ENCODE peak calls at places on chromosome 20, in ten cellular contexts. One of them, this sample, is unnamed.

GRCh38 chr20:7858851-7859250 is 81.4 kb downstream of the HAO1 start:
- DNase-seq in cardiac fibroblast: no peak
- DNase-seq in GM23338: no peak
- DNase-seq in fibroblast of mammary gland: no peak
- DNase-seq in AG04450: no peak
- DNase-seq in AG10803: no peak
- DNase-seq in upper lobe of left lung: no peak
- DNase-seq in upper lobe of right lung: no peak
- DNase-seq in GM06990: no peak
- DNase-seq in astrocyte: no peak
- DNase-seq in this sample: no peak

GRCh38 chr20:23147964-23148720 is 62.0 kb upstream of the CD93 start:
- DNase-seq in cardiac fibroblast: peak; percentile 56
- DNase-seq in GM23338: no peak
- DNase-seq in fibroblast of mammary gland: peak; percentile 95
- DNase-seq in AG04450: no peak
- DNase-seq in AG10803: peak; percentile 88
- DNase-seq in upper lobe of left lung: no peak
- DNase-seq in upper lobe of right lung: peak; percentile 71
- DNase-seq in GM06990: peak; percentile 73
- DNase-seq in astrocyte: peak; percentile 77
- DNase-seq in this sample: no peak

GRCh38 chr20:57694481-57694880 is 15.3 kb downstream of the PMEPA1 start:
- DNase-seq in cardiac fibroblast: no peak
- DNase-seq in GM23338: no peak
- DNase-seq in fibroblast of mammary gland: no peak
- DNase-seq in AG04450: no peak
- DNase-seq in AG10803: no peak
- DNase-seq in upper lobe of left lung: no peak
- DNase-seq in upper lobe of right lung: no peak
- DNase-seq in GM06990: no peak
- DNase-seq in astrocyte: no peak
- DNase-seq in this sample: no peak

GRCh38 chr20:63321148-63321831 is 28.3 kb downstream of the COL20A1 start:
- DNase-seq in cardiac fibroblast: peak; percentile 50
- DNase-seq in GM23338: no peak
- DNase-seq in fibroblast of mammary gland: peak; percentile 30
- DNase-seq in AG04450: no peak
- DNase-seq in AG10803: peak; percentile 35
- DNase-seq in upper lobe of left lung: peak; percentile 80
- DNase-seq in upper lobe of right lung: peak; percentile 64
- DNase-seq in GM06990: no peak
- DNase-seq in astrocyte: peak; percentile 22
- DNase-seq in this sample: peak; percentile 72

GRCh38 chr20:44967207-44967807 is 995 bp downstream of the STK4 start:
- DNase-seq in cardiac fibroblast: no peak
- DNase-seq in GM23338: no peak
- DNase-seq in fibroblast of mammary gland: peak; percentile 35
- DNase-seq in AG04450: no peak
- DNase-seq in AG10803: peak; percentile 23
- DNase-seq in upper lobe of left lung: no peak
- DNase-seq in upper lobe of right lung: no peak
- DNase-seq in GM06990: peak; percentile 41
- DNase-seq in astrocyte: no peak
- DNase-seq in this sample: no peak

GRCh38 chr20:63752411-63753101 is 13.0 kb downstream of the SLC2A4RG start:
- DNase-seq in cardiac fibroblast: no peak
- DNase-seq in GM23338: peak; percentile 62
- DNase-seq in fibroblast of mammary gland: no peak
- DNase-seq in AG04450: no peak
- DNase-seq in AG10803: no peak
- DNase-seq in upper lobe of left lung: peak; percentile 82
- DNase-seq in upper lobe of right lung: no peak
- DNase-seq in GM06990: no peak
- DNase-seq in astrocyte: no peak
- DNase-seq in this sample: no peak

GRCh38 chr20:38303908-38304379 is at the start of gene BPI:
- DNase-seq in cardiac fibroblast: no peak
- DNase-seq in GM23338: no peak
- DNase-seq in fibroblast of mammary gland: no peak
- DNase-seq in AG04450: no peak
- DNase-seq in AG10803: peak; percentile 13
- DNase-seq in upper lobe of left lung: peak; percentile 73
- DNase-seq in upper lobe of right lung: peak; percentile 76
- DNase-seq in GM06990: no peak
- DNase-seq in astrocyte: peak; percentile 44
- DNase-seq in this sample: peak; percentile 88

GRCh38 chr20:44176833-44177533 is 10.0 kb downstream of the JPH2 start:
- DNase-seq in cardiac fibroblast: no peak
- DNase-seq in GM23338: peak; percentile 46
- DNase-seq in fibroblast of mammary gland: no peak
- DNase-seq in AG04450: no peak
- DNase-seq in AG10803: peak; percentile 75
- DNase-seq in upper lobe of left lung: no peak
- DNase-seq in upper lobe of right lung: no peak
- DNase-seq in GM06990: no peak
- DNase-seq in astrocyte: no peak
- DNase-seq in this sample: no peak

GRCh38 chr20:51563141-51563596 is 20.6 kb upstream of the NFATC2 start:
- DNase-seq in cardiac fibroblast: no peak
- DNase-seq in GM23338: no peak
- DNase-seq in fibroblast of mammary gland: no peak
- DNase-seq in AG04450: no peak
- DNase-seq in AG10803: peak; percentile 41
- DNase-seq in upper lobe of left lung: no peak
- DNase-seq in upper lobe of right lung: no peak
- DNase-seq in GM06990: no peak
- DNase-seq in astrocyte: no peak
- DNase-seq in this sample: no peak

GRCh38 chr20:51565298-51565697 is 22.8 kb upstream of the NFATC2 start:
- DNase-seq in cardiac fibroblast: no peak
- DNase-seq in GM23338: no peak
- DNase-seq in fibroblast of mammary gland: no peak
- DNase-seq in AG04450: no peak
- DNase-seq in AG10803: no peak
- DNase-seq in upper lobe of left lung: no peak
- DNase-seq in upper lobe of right lung: no peak
- DNase-seq in GM06990: no peak
- DNase-seq in astrocyte: no peak
- DNase-seq in this sample: no peak

GRCh38 chr20:51562334-51563140 is 20.0 kb upstream of the NFATC2 start:
- DNase-seq in cardiac fibroblast: peak; percentile 97
- DNase-seq in GM23338: peak; percentile 83
- DNase-seq in fibroblast of mammary gland: peak; percentile 95
- DNase-seq in AG04450: peak; percentile 83
- DNase-seq in AG10803: peak; percentile 95
- DNase-seq in upper lobe of left lung: peak; percentile 89
- DNase-seq in upper lobe of right lung: peak; percentile 72
- DNase-seq in GM06990: no peak
- DNase-seq in astrocyte: peak; percentile 96
- DNase-seq in this sample: peak; percentile 77

GRCh38 chr20:51562027-51562333 is 19.5 kb upstream of the NFATC2 start:
- DNase-seq in cardiac fibroblast: peak; percentile 32
- DNase-seq in GM23338: no peak
- DNase-seq in fibroblast of mammary gland: no peak
- DNase-seq in AG04450: no peak
- DNase-seq in AG10803: no peak
- DNase-seq in upper lobe of left lung: no peak
- DNase-seq in upper lobe of right lung: no peak
- DNase-seq in GM06990: no peak
- DNase-seq in astrocyte: peak; percentile 26
- DNase-seq in this sample: no peak

GRCh38 chr20:51563597-51564332 is 21.2 kb upstream of the NFATC2 start:
- DNase-seq in cardiac fibroblast: peak; percentile 87
- DNase-seq in GM23338: peak; percentile 79
- DNase-seq in fibroblast of mammary gland: peak; percentile 80
- DNase-seq in AG04450: peak; percentile 51
- DNase-seq in AG10803: peak; percentile 81
- DNase-seq in upper lobe of left lung: peak; percentile 85
- DNase-seq in upper lobe of right lung: no peak
- DNase-seq in GM06990: no peak
- DNase-seq in astrocyte: peak; percentile 87
- DNase-seq in this sample: no peak
- H3K4me3 ChIP-seq in cardiac fibroblast: no peak overlapping the region
- H3K4me3 ChIP-seq in GM23338: peak overlapping the region; percentile 77
- H3K4me3 ChIP-seq in fibroblast of mammary gland: no peak overlapping the region
- H3K4me3 ChIP-seq in AG04450: peak overlapping the region; percentile 20
- H3K4me3 ChIP-seq in AG10803: peak overlapping the region; percentile 17
- H3K4me3 ChIP-seq in upper lobe of left lung: no peak overlapping the region
- H3K4me3 ChIP-seq in upper lobe of right lung: no peak overlapping the region
- H3K4me3 ChIP-seq in GM06990: no peak overlapping the region
- H3K4me3 ChIP-seq in astrocyte: peak overlapping the region; percentile 84
- H3K4me3 ChIP-seq in this sample: no peak overlapping the region

GRCh38 chr20:40948352-40949267 is 80.0 kb upstream of the TOP1 start:
- DNase-seq in cardiac fibroblast: peak; percentile 26
- DNase-seq in GM23338: no peak
- DNase-seq in fibroblast of mammary gland: peak; percentile 8
- DNase-seq in AG04450: no peak
- DNase-seq in AG10803: no peak
- DNase-seq in upper lobe of left lung: no peak
- DNase-seq in upper lobe of right lung: no peak
- DNase-seq in GM06990: no peak
- DNase-seq in astrocyte: peak; percentile 60
- DNase-seq in this sample: no peak

GRCh38 chr20:40942775-40943174 is 85.8 kb upstream of the TOP1 start:
- DNase-seq in cardiac fibroblast: no peak
- DNase-seq in GM23338: no peak
- DNase-seq in fibroblast of mammary gland: no peak
- DNase-seq in AG04450: no peak
- DNase-seq in AG10803: no peak
- DNase-seq in upper lobe of left lung: no peak
- DNase-seq in upper lobe of right lung: no peak
- DNase-seq in GM06990: no peak
- DNase-seq in astrocyte: no peak
- DNase-seq in this sample: no peak

GRCh38 chr20:40943591-40943990 is 85.0 kb upstream of the TOP1 start:
- DNase-seq in cardiac fibroblast: no peak
- DNase-seq in GM23338: peak; percentile 35
- DNase-seq in fibroblast of mammary gland: no peak
- DNase-seq in AG04450: no peak
- DNase-seq in AG10803: no peak
- DNase-seq in upper lobe of left lung: no peak
- DNase-seq in upper lobe of right lung: no peak
- DNase-seq in GM06990: no peak
- DNase-seq in astrocyte: no peak
- DNase-seq in this sample: no peak

GRCh38 chr20:40945189-40945588 is 83.4 kb upstream of the TOP1 start:
- DNase-seq in cardiac fibroblast: no peak
- DNase-seq in GM23338: no peak
- DNase-seq in fibroblast of mammary gland: no peak
- DNase-seq in AG04450: no peak
- DNase-seq in AG10803: no peak
- DNase-seq in upper lobe of left lung: no peak
- DNase-seq in upper lobe of right lung: no peak
- DNase-seq in GM06990: no peak
- DNase-seq in astrocyte: no peak
- DNase-seq in this sample: no peak

GRCh38 chr20:40945754-40946451 is 82.7 kb upstream of the TOP1 start:
- DNase-seq in cardiac fibroblast: peak; percentile 77
- DNase-seq in GM23338: peak; percentile 86
- DNase-seq in fibroblast of mammary gland: peak; percentile 55
- DNase-seq in AG04450: no peak
- DNase-seq in AG10803: peak; percentile 43
- DNase-seq in upper lobe of left lung: peak; percentile 44
- DNase-seq in upper lobe of right lung: no peak
- DNase-seq in GM06990: no peak
- DNase-seq in astrocyte: peak; percentile 41
- DNase-seq in this sample: peak; percentile 80
- TF ChIP-seq CTCF in cardiac fibroblast: peak; percentile 56
- TF ChIP-seq CTCF in GM23338: peak; percentile 90
- TF ChIP-seq CTCF in fibroblast of mammary gland: peak; percentile 60
- TF ChIP-seq CTCF in AG04450: peak; percentile 67
- TF ChIP-seq CTCF in AG10803: peak; percentile 67
- TF ChIP-seq CTCF in upper lobe of left lung: peak; percentile 16
- TF ChIP-seq CTCF in upper lobe of right lung: peak; percentile 56
- TF ChIP-seq CTCF in GM06990: peak; percentile 73
- TF ChIP-seq CTCF in astrocyte: peak; percentile 45
- TF ChIP-seq CTCF in this sample: peak; percentile 67

DNA sequence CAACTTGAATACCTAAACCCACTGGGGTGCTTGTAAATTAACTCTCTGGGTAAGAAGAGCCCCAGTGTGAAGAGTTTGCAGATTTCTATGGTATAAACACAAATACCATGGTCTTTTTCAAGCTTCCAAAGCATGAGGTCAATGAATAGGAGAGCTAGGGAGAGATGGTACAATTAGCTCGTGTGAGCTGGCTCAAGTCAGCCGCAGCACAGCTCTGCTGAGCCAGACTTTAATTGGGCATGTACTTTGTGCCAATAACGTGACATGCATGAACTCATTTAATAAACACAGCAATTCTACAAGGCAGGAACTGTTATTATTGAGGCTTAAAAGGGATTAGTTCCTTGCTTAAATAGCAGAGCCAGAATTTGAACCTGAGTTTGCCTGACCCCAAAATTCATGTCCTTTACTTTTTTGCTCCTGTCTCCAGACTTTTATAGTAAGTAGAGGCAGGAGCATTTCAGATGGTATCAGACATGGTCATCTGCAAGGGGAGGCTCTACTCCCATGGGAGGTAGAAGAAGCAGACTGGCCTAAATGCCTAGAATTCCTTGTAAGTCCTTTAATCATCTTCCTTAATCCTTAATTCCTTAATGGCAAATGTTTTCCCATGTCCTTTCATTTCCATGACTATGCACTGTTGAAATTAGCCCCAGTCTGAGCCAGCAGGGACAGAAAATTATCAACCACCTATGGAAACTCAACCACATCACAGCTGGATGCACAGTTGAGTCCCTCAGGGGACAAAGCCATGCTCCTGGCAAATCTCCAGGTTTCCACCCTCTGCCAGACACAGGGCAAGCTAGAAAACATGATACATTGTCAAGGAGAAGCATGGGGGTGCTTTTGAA is 684.0 kb downstream of the KIF16B start:
- DNase-seq in cardiac fibroblast: no peak
- DNase-seq in GM23338: no peak
- DNase-seq in fibroblast of mammary gland: no peak
- DNase-seq in AG04450: no peak
- DNase-seq in AG10803: no peak
- DNase-seq in upper lobe of left lung: no peak
- DNase-seq in upper lobe of right lung: no peak
- DNase-seq in GM06990: no peak
- DNase-seq in astrocyte: no peak
- DNase-seq in this sample: no peak
- H3K4me3 ChIP-seq in cardiac fibroblast: no peak overlapping the region
- H3K4me3 ChIP-seq in GM23338: no peak overlapping the region
- H3K4me3 ChIP-seq in fibroblast of mammary gland: no peak overlapping the region
- H3K4me3 ChIP-seq in AG04450: no peak overlapping the region
- H3K4me3 ChIP-seq in AG10803: no peak overlapping the region
- H3K4me3 ChIP-seq in upper lobe of left lung: no peak overlapping the region
- H3K4me3 ChIP-seq in upper lobe of right lung: no peak overlapping the region
- H3K4me3 ChIP-seq in GM06990: no peak overlapping the region
- H3K4me3 ChIP-seq in astrocyte: no peak overlapping the region
- H3K4me3 ChIP-seq in this sample: no peak overlapping the region

GRCh38 chr20:49676581-49677291 is 36.9 kb downstream of the B4GALT5 start:
- DNase-seq in cardiac fibroblast: no peak
- DNase-seq in GM23338: no peak
- DNase-seq in fibroblast of mammary gland: peak; percentile 75
- DNase-seq in AG04450: no peak
- DNase-seq in AG10803: peak; percentile 42
- DNase-seq in upper lobe of left lung: no peak
- DNase-seq in upper lobe of right lung: no peak
- DNase-seq in GM06990: peak; percentile 56
- DNase-seq in astrocyte: peak; percentile 67
- DNase-seq in this sample: no peak

GRCh38 chr20:49671429-49671828 is 42.2 kb downstream of the B4GALT5 start:
- DNase-seq in cardiac fibroblast: no peak
- DNase-seq in GM23338: no peak
- DNase-seq in fibroblast of mammary gland: no peak
- DNase-seq in AG04450: no peak
- DNase-seq in AG10803: no peak
- DNase-seq in upper lobe of left lung: no peak
- DNase-seq in upper lobe of right lung: no peak
- DNase-seq in GM06990: no peak
- DNase-seq in astrocyte: no peak
- DNase-seq in this sample: no peak

GRCh38 chr20:49672109-49672681 is 41.5 kb downstream of the B4GALT5 start:
- DNase-seq in cardiac fibroblast: no peak
- DNase-seq in GM23338: no peak
- DNase-seq in fibroblast of mammary gland: no peak
- DNase-seq in AG04450: no peak
- DNase-seq in AG10803: no peak
- DNase-seq in upper lobe of left lung: no peak
- DNase-seq in upper lobe of right lung: no peak
- DNase-seq in GM06990: no peak
- DNase-seq in astrocyte: no peak
- DNase-seq in this sample: no peak

GRCh38 chr20:49675368-49676151 is 38.1 kb downstream of the B4GALT5 start:
- DNase-seq in cardiac fibroblast: no peak
- DNase-seq in GM23338: no peak
- DNase-seq in fibroblast of mammary gland: no peak
- DNase-seq in AG04450: no peak
- DNase-seq in AG10803: no peak
- DNase-seq in upper lobe of left lung: no peak
- DNase-seq in upper lobe of right lung: no peak
- DNase-seq in GM06990: peak; percentile 73
- DNase-seq in astrocyte: peak; percentile 46
- DNase-seq in this sample: no peak

DNA sequence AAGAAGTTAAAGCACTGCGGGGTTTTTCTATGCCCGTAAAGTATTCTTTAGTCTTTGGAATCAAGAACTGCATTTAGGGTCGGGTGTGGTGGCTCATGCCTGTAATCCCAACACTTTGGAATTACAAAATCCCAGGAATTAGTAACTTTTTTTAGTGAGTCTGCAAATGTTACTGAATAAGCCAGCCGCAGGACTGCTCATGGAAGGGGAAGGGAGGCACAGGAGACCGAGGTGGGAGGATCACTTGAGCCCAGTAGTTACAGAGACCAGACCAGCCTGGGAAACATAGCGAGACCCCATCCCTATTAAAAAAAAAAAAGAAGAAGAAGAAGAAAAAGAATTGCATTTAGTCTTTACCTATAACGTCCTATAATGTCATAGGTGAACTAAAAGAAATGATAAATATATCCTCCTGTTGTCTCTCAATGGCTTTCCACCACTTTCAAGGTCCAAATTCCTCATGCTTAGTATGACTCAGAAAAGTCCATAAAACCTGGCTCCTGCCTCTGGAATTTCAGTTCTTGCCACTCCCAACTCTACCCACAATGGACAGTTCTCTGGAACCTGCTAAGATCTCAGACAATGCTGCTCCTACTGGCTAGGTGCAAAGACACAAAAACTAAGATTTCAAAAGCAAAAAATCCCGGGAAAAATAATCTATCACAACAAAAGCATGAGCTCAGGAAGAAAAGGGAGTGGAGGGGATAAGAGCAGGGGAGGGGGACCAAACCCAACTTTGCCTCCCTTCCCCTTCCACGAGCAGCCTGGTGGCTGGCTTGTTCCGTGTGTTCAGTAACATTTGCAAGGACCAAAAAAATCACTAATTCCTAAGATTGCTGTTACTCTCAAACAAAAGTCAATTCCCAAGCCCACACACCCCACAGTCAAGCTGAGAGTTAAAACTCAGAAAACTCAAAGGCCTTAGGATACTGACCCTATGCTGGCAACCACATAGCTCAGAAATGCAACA is 39.0 kb downstream of the B4GALT5 start:
- DNase-seq in cardiac fibroblast: peak; percentile 58
- DNase-seq in GM23338: no peak
- DNase-seq in fibroblast of mammary gland: peak; percentile 50
- DNase-seq in AG04450: no peak
- DNase-seq in AG10803: peak; percentile 74
- DNase-seq in upper lobe of left lung: no peak
- DNase-seq in upper lobe of right lung: no peak
- DNase-seq in GM06990: no peak
- DNase-seq in astrocyte: peak; percentile 82
- DNase-seq in this sample: no peak
- TF ChIP-seq CTCF in cardiac fibroblast: no peak
- TF ChIP-seq CTCF in GM23338: no peak
- TF ChIP-seq CTCF in fibroblast of mammary gland: no peak
- TF ChIP-seq CTCF in AG04450: no peak
- TF ChIP-seq CTCF in AG10803: peak; percentile 41
- TF ChIP-seq CTCF in upper lobe of left lung: no peak
- TF ChIP-seq CTCF in upper lobe of right lung: no peak
- TF ChIP-seq CTCF in GM06990: no peak
- TF ChIP-seq CTCF in astrocyte: no peak
- TF ChIP-seq CTCF in this sample: no peak